ENCODE peak calls at places on chromosomes 12 and 14, in nine cellular contexts. K, L, T, E, A, F, C, G and B are unnamed samples.

GRCh38 chr12:45183263-45183662 is 32.6 kb upstream of the ANO6 start:
- DNase-seq in A (no peak), T (no peak), F (no peak), K (no peak), L (no peak), G (no peak), C (no peak), E (no peak), B (no peak)

GRCh38 chr14:95313707-95314106 is 6.0 kb downstream of the CLMN start:
- DNase-seq in E (peak; percentile 41), K (no peak), C (no peak), A (peak; percentile 73), L (no peak), F (no peak), G (peak; percentile 64), T (peak; percentile 17), B (peak; percentile 15)

GRCh38 chr14:51145246-51145645 is 50.3 kb upstream of the TRIM9 start:
- DNase-seq in G (no peak), A (no peak), T (no peak), K (no peak), F (no peak), E (no peak), L (no peak), C (no peak), B (no peak)

GRCh38 chr14:72740966-72741835 is 152.7 kb downstream of the DPF3 start:
- DNase-seq in G (no peak), T (no peak), L (no peak), A (no peak), F (no peak), E (no peak), C (no peak), K (no peak), B (no peak)

GRCh38 chr14:80714489-80714888 is 227.0 kb downstream of the CEP128 start:
- DNase-seq in K (no peak), F (no peak), A (no peak), G (no peak), E (no peak), T (no peak), L (no peak), C (no peak), B (no peak)

GRCh38 chr12:2417761-2418160 is 365.0 kb downstream of the CACNA1C start:
- DNase-seq in F (no peak), L (no peak), G (no peak), C (no peak), T (no peak), E (no peak), A (no peak), K (no peak), B (no peak)

GRCh38 chr12:51323317-51323960 is 535 bp downstream of the BIN2 start:
- DNase-seq in F (peak; percentile 35), C (no peak), K (no peak), L (peak; percentile 60), T (no peak), G (no peak), E (no peak), A (no peak), B (no peak)

GRCh38 chr12:104177336-104177662 is 38.3 kb upstream of the TXNRD1 start:
- DNase-seq in A (no peak), C (no peak), G (no peak), K (no peak), L (no peak), E (no peak), F (no peak), T (no peak), B (no peak)

GRCh38 chr12:76713130-76713529 is 50.8 kb upstream of the ZDHHC17 start:
- DNase-seq in A (no peak), L (no peak), E (no peak), C (no peak), K (no peak), T (no peak), F (no peak), G (no peak), B (no peak)

GRCh38 chr14:75514673-75515630 is 7.3 kb upstream of the BATF start:
- DNase-seq in A (no peak), T (peak; percentile 27), F (peak; percentile 29), C (no peak), K (no peak), L (peak; percentile 59), E (peak; percentile 13), G (peak; percentile 20), B (no peak)

GRCh38 chr12:95687937-95688336 is 102.6 kb downstream of the NTN4 start:
- DNase-seq in G (no peak), T (no peak), K (no peak), A (no peak), L (no peak), C (no peak), F (no peak), E (no peak), B (no peak)

GRCh38 chr12:97754306-97754705 is 291.7 kb downstream of the RMST start:
- DNase-seq in L (no peak), K (no peak), A (no peak), F (no peak), C (no peak), T (no peak), E (no peak), G (no peak), B (no peak)

GRCh38 chr14:61584258-61584657 is 111.1 kb upstream of the HIF1A start:
- DNase-seq in T (no peak), A (no peak), E (peak; percentile 85), C (no peak), F (no peak), L (no peak), K (no peak), G (peak; percentile 91), B (no peak)